ENCODE peak calls at places on chromosome 2, in ten cellular contexts. One of them, this sample, is unnamed.

GRCh38 chr2:26892133-26892532 is 44.2 kb downstream of the DPYSL5 start:
- DNase-seq in endodermal cell: no peak
- DNase-seq in LHCN-M2: no peak
- DNase-seq in non-pigmented ciliary epithelial cell: no peak
- DNase-seq in fibroblast of the aortic adventitia: no peak
- DNase-seq in cardiac fibroblast: no peak
- DNase-seq in HCT116: no peak
- DNase-seq in NCI-H1417: peak; percentile 11
- DNase-seq in substantia nigra: no peak
- DNase-seq in GM20000: no peak
- DNase-seq in this sample: no peak

GRCh38 chr2:172409042-172409441 is 18.3 kb upstream of the ITGA6 start:
- DNase-seq in NCI-H1417: no peak
- DNase-seq in substantia nigra: no peak
- DNase-seq in LHCN-M2: no peak
- DNase-seq in non-pigmented ciliary epithelial cell: no peak
- DNase-seq in endodermal cell: no peak
- DNase-seq in fibroblast of the aortic adventitia: peak; percentile 35
- DNase-seq in cardiac fibroblast: no peak
- DNase-seq in HCT116: no peak
- DNase-seq in GM20000: no peak
- DNase-seq in this sample: no peak

GRCh38 chr2:122660786-122661634 is 905.6 kb downstream of the TSN start:
- DNase-seq in HCT116: no peak
- DNase-seq in LHCN-M2: no peak
- DNase-seq in fibroblast of the aortic adventitia: no peak
- DNase-seq in cardiac fibroblast: peak; percentile 3
- DNase-seq in substantia nigra: no peak
- DNase-seq in endodermal cell: peak; percentile 86
- DNase-seq in non-pigmented ciliary epithelial cell: no peak
- DNase-seq in NCI-H1417: no peak
- DNase-seq in GM20000: no peak
- DNase-seq in this sample: no peak

GRCh38 chr2:189439342-189439741 is 1.9 kb upstream of the WDR75 start:
- DNase-seq in substantia nigra: no peak
- DNase-seq in non-pigmented ciliary epithelial cell: no peak
- DNase-seq in LHCN-M2: no peak
- DNase-seq in cardiac fibroblast: no peak
- DNase-seq in fibroblast of the aortic adventitia: no peak
- DNase-seq in GM20000: no peak
- DNase-seq in endodermal cell: no peak
- DNase-seq in HCT116: no peak
- DNase-seq in NCI-H1417: no peak
- DNase-seq in this sample: no peak

GRCh38 chr2:44680983-44681481 is 260.5 kb upstream of the SIX3 start:
- DNase-seq in substantia nigra: no peak
- DNase-seq in fibroblast of the aortic adventitia: no peak
- DNase-seq in GM20000: no peak
- DNase-seq in HCT116: no peak
- DNase-seq in cardiac fibroblast: no peak
- DNase-seq in LHCN-M2: no peak
- DNase-seq in NCI-H1417: peak; percentile 58
- DNase-seq in endodermal cell: peak; percentile 61
- DNase-seq in non-pigmented ciliary epithelial cell: no peak
- DNase-seq in this sample: peak; percentile 78

GRCh38 chr2:20642026-20642971 is 8.6 kb downstream of the HS1BP3 start:
- DNase-seq in HCT116: peak; percentile 16
- DNase-seq in cardiac fibroblast: peak; percentile 75
- DNase-seq in endodermal cell: peak; percentile 95
- DNase-seq in substantia nigra: peak; percentile 64
- DNase-seq in GM20000: peak; percentile 89
- DNase-seq in fibroblast of the aortic adventitia: peak; percentile 69
- DNase-seq in LHCN-M2: peak; percentile 59
- DNase-seq in NCI-H1417: peak; percentile 43
- DNase-seq in non-pigmented ciliary epithelial cell: no peak
- DNase-seq in this sample: peak; percentile 99

GRCh38 chr2:201952212-201952611 is 81.4 kb upstream of the FZD7 start:
- DNase-seq in LHCN-M2: no peak
- DNase-seq in substantia nigra: no peak
- DNase-seq in cardiac fibroblast: no peak
- DNase-seq in non-pigmented ciliary epithelial cell: no peak
- DNase-seq in endodermal cell: peak; percentile 79
- DNase-seq in HCT116: no peak
- DNase-seq in fibroblast of the aortic adventitia: no peak
- DNase-seq in GM20000: no peak
- DNase-seq in NCI-H1417: no peak
- DNase-seq in this sample: no peak

GRCh38 chr2:168524005-168524404 is 67.9 kb downstream of the CERS6 start:
- DNase-seq in NCI-H1417: no peak
- DNase-seq in substantia nigra: no peak
- DNase-seq in cardiac fibroblast: no peak
- DNase-seq in fibroblast of the aortic adventitia: no peak
- DNase-seq in HCT116: no peak
- DNase-seq in LHCN-M2: no peak
- DNase-seq in endodermal cell: no peak
- DNase-seq in non-pigmented ciliary epithelial cell: no peak
- DNase-seq in GM20000: no peak
- DNase-seq in this sample: no peak

GRCh38 chr2:27860111-27860510 is 30.1 kb downstream of the RBKS start:
- DNase-seq in cardiac fibroblast: peak; percentile 71
- DNase-seq in GM20000: no peak
- DNase-seq in endodermal cell: no peak
- DNase-seq in LHCN-M2: peak; percentile 75
- DNase-seq in NCI-H1417: no peak
- DNase-seq in substantia nigra: no peak
- DNase-seq in fibroblast of the aortic adventitia: peak; percentile 82
- DNase-seq in HCT116: no peak
- DNase-seq in non-pigmented ciliary epithelial cell: peak; percentile 45
- DNase-seq in this sample: no peak

GRCh38 chr2:59182249-59182648 is 941.1 kb upstream of the FANCL start:
- DNase-seq in non-pigmented ciliary epithelial cell: no peak
- DNase-seq in LHCN-M2: no peak
- DNase-seq in NCI-H1417: no peak
- DNase-seq in cardiac fibroblast: no peak
- DNase-seq in endodermal cell: peak; percentile 86
- DNase-seq in fibroblast of the aortic adventitia: no peak
- DNase-seq in substantia nigra: no peak
- DNase-seq in HCT116: no peak
- DNase-seq in GM20000: peak; percentile 7
- DNase-seq in this sample: peak; percentile 52

GRCh38 chr2:112881217-112882000 is 29.6 kb upstream of the IL37 start:
- DNase-seq in fibroblast of the aortic adventitia: peak; percentile 96
- DNase-seq in endodermal cell: no peak
- DNase-seq in cardiac fibroblast: peak; percentile 81
- DNase-seq in substantia nigra: no peak
- DNase-seq in LHCN-M2: peak; percentile 88
- DNase-seq in NCI-H1417: no peak
- DNase-seq in GM20000: peak; percentile 63
- DNase-seq in HCT116: peak; percentile 16
- DNase-seq in non-pigmented ciliary epithelial cell: peak; percentile 81
- DNase-seq in this sample: no peak

GRCh38 chr2:128371648-128372345 is 53.1 kb upstream of the HS6ST1 start:
- DNase-seq in LHCN-M2: no peak
- DNase-seq in GM20000: no peak
- DNase-seq in endodermal cell: peak; percentile 30
- DNase-seq in NCI-H1417: no peak
- DNase-seq in HCT116: no peak
- DNase-seq in fibroblast of the aortic adventitia: no peak
- DNase-seq in non-pigmented ciliary epithelial cell: no peak
- DNase-seq in substantia nigra: no peak
- DNase-seq in cardiac fibroblast: no peak
- DNase-seq in this sample: no peak

GRCh38 chr2:64773461-64774118 is 119.9 kb upstream of the SERTAD2 start:
- DNase-seq in GM20000: no peak
- DNase-seq in endodermal cell: no peak
- DNase-seq in cardiac fibroblast: no peak
- DNase-seq in fibroblast of the aortic adventitia: no peak
- DNase-seq in non-pigmented ciliary epithelial cell: no peak
- DNase-seq in LHCN-M2: no peak
- DNase-seq in NCI-H1417: no peak
- DNase-seq in HCT116: no peak
- DNase-seq in substantia nigra: no peak
- DNase-seq in this sample: no peak

GRCh38 chr2:217993817-217994459 is 8.9 kb downstream of the TNS1 start:
- DNase-seq in GM20000: peak; percentile 75
- DNase-seq in cardiac fibroblast: peak; percentile 51
- DNase-seq in LHCN-M2: peak; percentile 29
- DNase-seq in endodermal cell: peak; percentile 92
- DNase-seq in HCT116: no peak
- DNase-seq in non-pigmented ciliary epithelial cell: no peak
- DNase-seq in NCI-H1417: no peak
- DNase-seq in substantia nigra: peak; percentile 12
- DNase-seq in fibroblast of the aortic adventitia: peak; percentile 65
- DNase-seq in this sample: peak; percentile 85

GRCh38 chr2:203238711-203239526 is at the start of gene CYP20A1:
- DNase-seq in GM20000: peak; percentile 92
- DNase-seq in substantia nigra: peak; percentile 96
- DNase-seq in HCT116: peak; percentile 89
- DNase-seq in LHCN-M2: peak; percentile 93
- DNase-seq in endodermal cell: peak; percentile 98
- DNase-seq in non-pigmented ciliary epithelial cell: peak; percentile 67
- DNase-seq in cardiac fibroblast: peak; percentile 98
- DNase-seq in fibroblast of the aortic adventitia: peak; percentile 94
- DNase-seq in NCI-H1417: peak; percentile 99
- DNase-seq in this sample: peak; percentile 94

GRCh38 chr2:145407-145806 is 99.1 kb upstream of the FAM110C start:
- DNase-seq in cardiac fibroblast: no peak
- DNase-seq in LHCN-M2: no peak
- DNase-seq in substantia nigra: no peak
- DNase-seq in GM20000: no peak
- DNase-seq in endodermal cell: no peak
- DNase-seq in HCT116: no peak
- DNase-seq in fibroblast of the aortic adventitia: no peak
- DNase-seq in NCI-H1417: no peak
- DNase-seq in non-pigmented ciliary epithelial cell: no peak
- DNase-seq in this sample: no peak

GRCh38 chr2:36489296-36489695 is 108.7 kb downstream of the FEZ2 start:
- DNase-seq in cardiac fibroblast: peak; percentile 69
- DNase-seq in LHCN-M2: peak; percentile 82
- DNase-seq in non-pigmented ciliary epithelial cell: peak; percentile 61
- DNase-seq in HCT116: no peak
- DNase-seq in GM20000: no peak
- DNase-seq in endodermal cell: no peak
- DNase-seq in substantia nigra: no peak
- DNase-seq in fibroblast of the aortic adventitia: peak; percentile 63
- DNase-seq in NCI-H1417: no peak
- DNase-seq in this sample: no peak

GRCh38 chr2:240791821-240792657 is 28.0 kb downstream of the KIF1A start:
- DNase-seq in GM20000: no peak
- DNase-seq in cardiac fibroblast: no peak
- DNase-seq in LHCN-M2: no peak
- DNase-seq in HCT116: no peak
- DNase-seq in substantia nigra: peak; percentile 24
- DNase-seq in fibroblast of the aortic adventitia: no peak
- DNase-seq in endodermal cell: no peak
- DNase-seq in non-pigmented ciliary epithelial cell: no peak
- DNase-seq in NCI-H1417: no peak
- DNase-seq in this sample: no peak

GRCh38 chr2:55487686-55488085 is 31.8 kb upstream of the CFAP36 start:
- DNase-seq in substantia nigra: no peak
- DNase-seq in GM20000: no peak
- DNase-seq in cardiac fibroblast: no peak
- DNase-seq in non-pigmented ciliary epithelial cell: no peak
- DNase-seq in NCI-H1417: no peak
- DNase-seq in endodermal cell: no peak
- DNase-seq in LHCN-M2: no peak
- DNase-seq in HCT116: no peak
- DNase-seq in fibroblast of the aortic adventitia: no peak
- DNase-seq in this sample: no peak

GRCh38 chr2:236691799-236692167 is 122.2 kb downstream of the ACKR3 start:
- DNase-seq in substantia nigra: no peak
- DNase-seq in cardiac fibroblast: peak; percentile 30
- DNase-seq in non-pigmented ciliary epithelial cell: no peak
- DNase-seq in endodermal cell: no peak
- DNase-seq in LHCN-M2: peak; percentile 17
- DNase-seq in HCT116: no peak
- DNase-seq in NCI-H1417: no peak
- DNase-seq in fibroblast of the aortic adventitia: peak; percentile 37
- DNase-seq in GM20000: no peak
- DNase-seq in this sample: no peak

GRCh38 chr2:125745514-125745913 is 910.4 kb upstream of the GYPC start:
- DNase-seq in NCI-H1417: no peak
- DNase-seq in LHCN-M2: no peak
- DNase-seq in fibroblast of the aortic adventitia: no peak
- DNase-seq in cardiac fibroblast: peak; percentile 7
- DNase-seq in non-pigmented ciliary epithelial cell: no peak
- DNase-seq in substantia nigra: peak; percentile 36
- DNase-seq in endodermal cell: peak; percentile 87
- DNase-seq in GM20000: no peak
- DNase-seq in HCT116: no peak
- DNase-seq in this sample: peak; percentile 26

GRCh38 chr2:120767486-120768005 is 31.9 kb downstream of the GLI2 start:
- DNase-seq in LHCN-M2: no peak
- DNase-seq in GM20000: no peak
- DNase-seq in NCI-H1417: no peak
- DNase-seq in endodermal cell: peak; percentile 36
- DNase-seq in substantia nigra: no peak
- DNase-seq in HCT116: no peak
- DNase-seq in cardiac fibroblast: no peak
- DNase-seq in non-pigmented ciliary epithelial cell: no peak
- DNase-seq in fibroblast of the aortic adventitia: no peak
- DNase-seq in this sample: no peak

GRCh38 chr2:3000968-3001367 is 376.6 kb downstream of the EIPR1 start:
- DNase-seq in substantia nigra: no peak
- DNase-seq in GM20000: no peak
- DNase-seq in fibroblast of the aortic adventitia: no peak
- DNase-seq in non-pigmented ciliary epithelial cell: no peak
- DNase-seq in endodermal cell: no peak
- DNase-seq in LHCN-M2: no peak
- DNase-seq in cardiac fibroblast: no peak
- DNase-seq in HCT116: no peak
- DNase-seq in NCI-H1417: no peak
- DNase-seq in this sample: no peak

GRCh38 chr2:31386172-31386571 is 28.4 kb downstream of the XDH start:
- DNase-seq in NCI-H1417: no peak
- DNase-seq in substantia nigra: no peak
- DNase-seq in endodermal cell: no peak
- DNase-seq in HCT116: no peak
- DNase-seq in GM20000: no peak
- DNase-seq in cardiac fibroblast: no peak
- DNase-seq in non-pigmented ciliary epithelial cell: no peak
- DNase-seq in LHCN-M2: no peak
- DNase-seq in fibroblast of the aortic adventitia: no peak
- DNase-seq in this sample: no peak

GRCh38 chr2:152475982-152476381 is 141.0 kb downstream of the FMNL2 start:
- DNase-seq in cardiac fibroblast: no peak
- DNase-seq in LHCN-M2: no peak
- DNase-seq in substantia nigra: no peak
- DNase-seq in endodermal cell: no peak
- DNase-seq in fibroblast of the aortic adventitia: no peak
- DNase-seq in HCT116: no peak
- DNase-seq in NCI-H1417: no peak
- DNase-seq in non-pigmented ciliary epithelial cell: no peak
- DNase-seq in GM20000: no peak
- DNase-seq in this sample: no peak

GRCh38 chr2:40877734-40878288 is 425.9 kb upstream of the SLC8A1 start:
- DNase-seq in LHCN-M2: peak; percentile 11
- DNase-seq in HCT116: no peak
- DNase-seq in non-pigmented ciliary epithelial cell: no peak
- DNase-seq in fibroblast of the aortic adventitia: no peak
- DNase-seq in substantia nigra: no peak
- DNase-seq in GM20000: no peak
- DNase-seq in endodermal cell: no peak
- DNase-seq in NCI-H1417: no peak
- DNase-seq in cardiac fibroblast: peak; percentile 6
- DNase-seq in this sample: no peak

GRCh38 chr2:165471349-165471975 is 2.0 kb downstream of the CSRNP3 start:
- DNase-seq in HCT116: no peak
- DNase-seq in substantia nigra: no peak
- DNase-seq in GM20000: no peak
- DNase-seq in LHCN-M2: no peak
- DNase-seq in fibroblast of the aortic adventitia: peak; percentile 25
- DNase-seq in cardiac fibroblast: peak; percentile 56
- DNase-seq in non-pigmented ciliary epithelial cell: no peak
- DNase-seq in endodermal cell: no peak
- DNase-seq in NCI-H1417: no peak
- DNase-seq in this sample: peak; percentile 15

GRCh38 chr2:172050506-172051125 is 34.7 kb upstream of the DLX1 start:
- DNase-seq in HCT116: no peak
- DNase-seq in GM20000: no peak
- DNase-seq in fibroblast of the aortic adventitia: peak; percentile 25
- DNase-seq in endodermal cell: no peak
- DNase-seq in non-pigmented ciliary epithelial cell: no peak
- DNase-seq in substantia nigra: no peak
- DNase-seq in cardiac fibroblast: no peak
- DNase-seq in NCI-H1417: no peak
- DNase-seq in LHCN-M2: no peak
- DNase-seq in this sample: no peak

This sample was measured in SK-N-SH.